ENCODE peak calls at places on chromosome 18, in seven cellular contexts. M is epithelial cell of esophagus; S is effector memory CD8-positive, alpha-beta T cell; A is nephron progenitor cell; X is fibroblast of gingiva; G is substantia nigra; U is heart right ventricle. H is an unnamed sample.

GRCh38 chr18:43274526-43274925 is 2.8 kb downstream of the SYT4 start:
- DNase-seq in M (no peak), S (no peak), A (no peak), X (no peak), G (no peak), U (no peak), H (no peak)

GRCh38 chr18:63681449-63682381 is 20.0 kb upstream of the SERPINB3 start:
- DNase-seq in M (peak; percentile 56), S (no peak), A (no peak), X (no peak), G (no peak), U (no peak), H (no peak)

GRCh38 chr18:55780591-55781071 is 192.6 kb upstream of the TCF4 start:
- DNase-seq in M (peak; percentile 35), S (no peak), A (no peak), X (no peak), G (no peak), U (no peak), H (no peak)

GRCh38 chr18:11885278-11885991 is 22.7 kb downstream of the MPPE1 start:
- DNase-seq in M (no peak), S (no peak), A (no peak), X (no peak), G (no peak), U (no peak), H (no peak)

GRCh38 chr18:45876131-45876530 is 50.7 kb downstream of the SIGLEC15 start:
- DNase-seq in M (no peak), S (no peak), A (no peak), X (no peak), G (no peak), U (no peak), H (no peak)

GRCh38 chr18:50847192-50847591 is 27.4 kb upstream of the MRO start:
- DNase-seq in M (no peak), S (no peak), A (no peak), X (no peak), G (no peak), U (no peak), H (no peak)

GRCh38 chr18:35875566-35875965 is 96.9 kb upstream of the RMP24 start:
- DNase-seq in M (peak; percentile 95), S (no peak), A (no peak), X (no peak), G (no peak), U (no peak), H (no peak)

GRCh38 chr18:67265464-67266245 is 250.9 kb downstream of the DSEL start:
- DNase-seq in M (peak; percentile 38), S (no peak), A (no peak), X (peak; percentile 90), G (no peak), U (no peak), H (peak; percentile 11)

GRCh38 chr18:75314117-75314516 is 103.5 kb downstream of the TSHZ1 start:
- DNase-seq in M (peak; percentile 4), S (no peak), A (no peak), X (no peak), G (no peak), U (no peak), H (no peak)

GRCh38 chr18:56747032-56747658 is 96.0 kb downstream of the WDR7 start:
- DNase-seq in M (no peak), S (no peak), A (no peak), X (no peak), G (no peak), U (no peak), H (no peak)

GRCh38 chr18:75489493-75490190 is 62.1 kb upstream of the SMIM21 start:
- DNase-seq in M (peak; percentile 92), S (no peak), A (no peak), X (peak; percentile 90), G (no peak), U (no peak), H (no peak)

GRCh38 chr18:75592527-75592926 is 165.0 kb upstream of the SMIM21 start:
- DNase-seq in M (no peak), S (no peak), A (no peak), X (no peak), G (no peak), U (no peak), H (no peak)

GRCh38 chr18:12038082-12038660 is 55.5 kb upstream of the ANKRD62 start:
- DNase-seq in M (peak; percentile 70), S (no peak), A (peak; percentile 34), X (no peak), G (no peak), U (peak; percentile 35), H (no peak)

GRCh38 chr18:31553800-31554199 is 37.9 kb upstream of the TTR start:
- DNase-seq in M (peak; percentile 18), S (no peak), A (no peak), X (no peak), G (no peak), U (no peak), H (no peak)

GRCh38 chr18:9135912-9136314 is 668 bp upstream of the ANKRD12 start:
- DNase-seq in M (peak; percentile 61), S (no peak), A (no peak), X (peak; percentile 21), G (no peak), U (no peak), H (no peak)

GRCh38 chr18:57029761-57030160 is 117.1 kb upstream of the BOD1L2 start:
- DNase-seq in M (peak; percentile 30), S (no peak), A (no peak), X (no peak), G (no peak), U (no peak), H (no peak)

GRCh38 chr18:45850021-45850420 is 24.5 kb downstream of the SIGLEC15 start:
- DNase-seq in M (peak; percentile 26), S (no peak), A (peak; percentile 44), X (no peak), G (no peak), U (no peak), H (no peak)

GRCh38 chr18:50649821-50650220 is 89.9 kb downstream of the MAPK4 start:
- DNase-seq in M (peak; percentile 50), S (no peak), A (no peak), X (no peak), G (no peak), U (peak; percentile 73), H (no peak)

GRCh38 chr18:48735070-48735676 is 196.3 kb downstream of the CTIF start:
- DNase-seq in M (peak; percentile 51), S (no peak), A (no peak), X (no peak), G (no peak), U (no peak), H (no peak)

GRCh38 chr18:34033968-34034367 is 190.7 kb downstream of the NOL4 start:
- DNase-seq in M (no peak), S (no peak), A (no peak), X (no peak), G (no peak), U (no peak), H (no peak)

GRCh38 chr18:35463050-35463449 is 34.7 kb downstream of the INO80C start:
- DNase-seq in M (no peak), S (no peak), A (no peak), X (no peak), G (no peak), U (no peak), H (no peak)

GRCh38 chr18:74896390-74896991 is 298.8 kb downstream of the ZNF407 start:
- DNase-seq in M (peak; percentile 74), S (peak; percentile 46), A (peak; percentile 43), X (no peak), G (no peak), U (no peak), H (no peak)

GRCh38 chr18:59419386-59419785 is 60.3 kb upstream of the LMAN1 start:
- DNase-seq in M (no peak), S (no peak), A (no peak), X (peak; percentile 85), G (no peak), U (no peak), H (no peak)

GRCh38 chr18:49061906-49062831 is 111.4 kb upstream of the SMAD7 start:
- DNase-seq in M (no peak), S (no peak), A (no peak), X (no peak), G (no peak), U (no peak), H (no peak)

GRCh38 chr18:78049281-78049680 is 799.6 kb downstream of the GALR1 start:
- DNase-seq in M (no peak), S (no peak), A (no peak), X (no peak), G (no peak), U (no peak), H (no peak)

GRCh38 chr18:62999392-62999791 is 284.1 kb downstream of the PHLPP1 start:
- DNase-seq in M (no peak), S (no peak), A (no peak), X (peak; percentile 33), G (peak; percentile 27), U (peak; percentile 43), H (no peak)